ENCODE peak calls at places on chromosomes 4 and X, in ten cellular contexts. Q is adrenal gland; L is GM20000; Y is fibroblast of the aortic adventitia; F is HFF-Myc; V is hepatic stellate cell; R is psoas muscle; I is mammary epithelial cell; K is natural killer cell treated with Interleukin-12 subunit alpha and Interleukin-12 subunit beta and Interleukin-15 and Interleukin-18, amount 100 ng/mL, for 72 hours; N is NCI-H2171 treated with DMSO at 0.1 percent for 48 hours. G is an unnamed sample.

GRCh38 chr4:88275516-88275915 is 8.8 kb downstream of the PPM1K start:
- DNase-seq in I (no peak), R (no peak), K (no peak), Q (no peak), V (peak), L (peak), N (no peak), F (no peak), Y (no peak), G (no peak)

GRCh38 chr4:962231-963208 is 10.8 kb downstream of the DGKQ start:
- DNase-seq in V (no peak), R (peak), F (no peak), N (peak), Y (no peak), Q (no peak), I (no peak), K (peak), L (no peak), G (no peak)

GRCh38 chr4:134624365-134624764 is 422.8 kb upstream of the PABPC4L start:
- DNase-seq in Q (no peak), F (no peak), I (peak), R (no peak), K (no peak), V (no peak), Y (no peak), N (no peak), L (no peak), G (no peak)

GRCh38 chrX:17859609-17860178 is 1.4 kb downstream of the RAI2 start:
- DNase-seq in R (no peak), I (no peak), Q (no peak), L (no peak), V (no peak), N (peak), Y (peak), F (no peak), K (no peak), G (no peak)

GRCh38 chrX:72243472-72243871 is 4.6 kb upstream of the ERCC6L start:
- DNase-seq in N (no peak), V (peak), R (no peak), Y (peak), K (no peak), L (no peak), Q (no peak), I (peak), F (no peak), G (peak)

GRCh38 chr4:762211-763190 is 56.9 kb downstream of the PCGF3 start:
- DNase-seq in K (peak), I (no peak), R (peak), L (no peak), N (no peak), Y (peak), Q (peak), V (no peak), F (no peak), G (peak)

GRCh38 chr4:37002625-37003024 is 241.9 kb upstream of the NWD2 start:
- DNase-seq in L (no peak), Q (no peak), V (no peak), R (no peak), Y (no peak), I (no peak), K (no peak), N (no peak), F (no peak), G (no peak)

GRCh38 chr4:742742-743311 is 37.2 kb downstream of the PCGF3 start:
- DNase-seq in L (peak), F (no peak), N (no peak), K (peak), I (peak), Q (peak), R (peak), Y (peak), V (peak), G (no peak)

GRCh38 chrX:45372151-45372550 is 171.5 kb upstream of the DIPK2B start:
- DNase-seq in Q (no peak), F (no peak), I (no peak), L (no peak), K (no peak), N (no peak), R (no peak), V (no peak), Y (no peak), G (no peak)

GRCh38 chr4:187084696-187085095 is 361.0 kb upstream of the FAT1 start:
- DNase-seq in Q (no peak), F (no peak), N (no peak), Y (no peak), V (no peak), R (no peak), L (no peak), I (no peak), K (no peak), G (peak)

GRCh38 chrX:51182545-51182944 is 150.1 kb upstream of the NUDT10 start:
- DNase-seq in V (no peak), F (no peak), Q (no peak), L (no peak), I (no peak), N (no peak), Y (no peak), R (no peak), K (no peak), G (no peak)

GRCh38 chr4:23773884-23774636 is 115.8 kb downstream of the PPARGC1A start:
- DNase-seq in R (no peak), F (no peak), I (no peak), K (no peak), Q (no peak), Y (no peak), N (no peak), L (no peak), V (no peak), G (no peak)

G was measured in astrocyte of the cerebellum.